ENCODE peak calls at places on chromosome 17, in eight cellular contexts. One of them, this sample, is unnamed.

GRCh38 chr17:45784583-45785372 is 658 bp downstream of the CRHR1 start:
- DNase-seq in stimulated activated CD4-positive, alpha-beta T cell treated with anti-CD3 and anti-CD28 coated beads, TNF-alpha, amount 100 ng/mL, for 4 hours: no peak
- DNase-seq in C1 segment of cervical spinal cord: no peak
- DNase-seq in AG10803: no peak
- DNase-seq in NCI-H2081: peak; percentile 43
- DNase-seq in GOT3: no peak
- DNase-seq in GM04503: no peak
- DNase-seq in NAMALWA: no peak
- DNase-seq in this sample: no peak

GRCh38 chr17:49616546-49617205 is 41.0 kb downstream of the NXPH3 start:
- DNase-seq in GM04503: peak; percentile 67
- DNase-seq in stimulated activated CD4-positive, alpha-beta T cell treated with anti-CD3 and anti-CD28 coated beads, TNF-alpha, amount 100 ng/mL, for 4 hours: no peak
- DNase-seq in NCI-H2081: no peak
- DNase-seq in NAMALWA: no peak
- DNase-seq in C1 segment of cervical spinal cord: no peak
- DNase-seq in GOT3: no peak
- DNase-seq in AG10803: peak; percentile 98
- DNase-seq in this sample: no peak

GRCh38 chr17:29566473-29567361 is at the start of gene ABHD15:
- DNase-seq in stimulated activated CD4-positive, alpha-beta T cell treated with anti-CD3 and anti-CD28 coated beads, TNF-alpha, amount 100 ng/mL, for 4 hours: no peak
- DNase-seq in NAMALWA: peak; percentile 64
- DNase-seq in GM04503: no peak
- DNase-seq in NCI-H2081: peak; percentile 42
- DNase-seq in C1 segment of cervical spinal cord: no peak
- DNase-seq in AG10803: peak; percentile 69
- DNase-seq in GOT3: peak; percentile 67
- DNase-seq in this sample: peak; percentile 83

GRCh38 chr17:45316271-45317112 is at the start of gene MAP3K14:
- DNase-seq in GM04503: no peak
- DNase-seq in NCI-H2081: peak; percentile 82
- DNase-seq in GOT3: no peak
- DNase-seq in AG10803: peak; percentile 78
- DNase-seq in stimulated activated CD4-positive, alpha-beta T cell treated with anti-CD3 and anti-CD28 coated beads, TNF-alpha, amount 100 ng/mL, for 4 hours: peak; percentile 28
- DNase-seq in C1 segment of cervical spinal cord: no peak
- DNase-seq in NAMALWA: peak; percentile 70
- DNase-seq in this sample: no peak

GRCh38 chr17:5035356-5035755 is at the start of gene SLC52A1:
- DNase-seq in C1 segment of cervical spinal cord: no peak
- DNase-seq in GM04503: no peak
- DNase-seq in AG10803: no peak
- DNase-seq in NCI-H2081: no peak
- DNase-seq in NAMALWA: no peak
- DNase-seq in stimulated activated CD4-positive, alpha-beta T cell treated with anti-CD3 and anti-CD28 coated beads, TNF-alpha, amount 100 ng/mL, for 4 hours: no peak
- DNase-seq in GOT3: no peak
- DNase-seq in this sample: no peak

GRCh38 chr17:50556803-50557202 is 3.7 kb upstream of the CACNA1G start:
- DNase-seq in NCI-H2081: peak; percentile 74
- DNase-seq in GM04503: no peak
- DNase-seq in C1 segment of cervical spinal cord: peak; percentile 61
- DNase-seq in AG10803: no peak
- DNase-seq in NAMALWA: no peak
- DNase-seq in stimulated activated CD4-positive, alpha-beta T cell treated with anti-CD3 and anti-CD28 coated beads, TNF-alpha, amount 100 ng/mL, for 4 hours: no peak
- DNase-seq in GOT3: no peak
- DNase-seq in this sample: no peak

GRCh38 chr17:19785854-19786253 is 37.8 kb upstream of the ALDH3A1 start:
- DNase-seq in NAMALWA: no peak
- DNase-seq in AG10803: no peak
- DNase-seq in GM04503: no peak
- DNase-seq in C1 segment of cervical spinal cord: no peak
- DNase-seq in stimulated activated CD4-positive, alpha-beta T cell treated with anti-CD3 and anti-CD28 coated beads, TNF-alpha, amount 100 ng/mL, for 4 hours: no peak
- DNase-seq in NCI-H2081: no peak
- DNase-seq in GOT3: no peak
- DNase-seq in this sample: no peak

GRCh38 chr17:691423-691822 is 23.2 kb downstream of the VPS53 start:
- DNase-seq in NAMALWA: no peak
- DNase-seq in C1 segment of cervical spinal cord: no peak
- DNase-seq in AG10803: peak; percentile 85
- DNase-seq in GOT3: no peak
- DNase-seq in GM04503: peak; percentile 65
- DNase-seq in NCI-H2081: no peak
- DNase-seq in stimulated activated CD4-positive, alpha-beta T cell treated with anti-CD3 and anti-CD28 coated beads, TNF-alpha, amount 100 ng/mL, for 4 hours: no peak
- DNase-seq in this sample: peak; percentile 67

GRCh38 chr17:4782652-4783051 is 3.5 kb downstream of the VMO1 start:
- DNase-seq in GOT3: no peak
- DNase-seq in AG10803: no peak
- DNase-seq in C1 segment of cervical spinal cord: no peak
- DNase-seq in NAMALWA: no peak
- DNase-seq in stimulated activated CD4-positive, alpha-beta T cell treated with anti-CD3 and anti-CD28 coated beads, TNF-alpha, amount 100 ng/mL, for 4 hours: no peak
- DNase-seq in GM04503: no peak
- DNase-seq in NCI-H2081: no peak
- DNase-seq in this sample: no peak

GRCh38 chr17:55383771-55384679 is 37.6 kb downstream of the MMD start:
- DNase-seq in NCI-H2081: no peak
- DNase-seq in AG10803: no peak
- DNase-seq in GOT3: no peak
- DNase-seq in GM04503: no peak
- DNase-seq in NAMALWA: no peak
- DNase-seq in C1 segment of cervical spinal cord: no peak
- DNase-seq in stimulated activated CD4-positive, alpha-beta T cell treated with anti-CD3 and anti-CD28 coated beads, TNF-alpha, amount 100 ng/mL, for 4 hours: no peak
- DNase-seq in this sample: no peak

GRCh38 chr17:50363217-50364060 is 9.5 kb downstream of the MRPL27 start:
- DNase-seq in stimulated activated CD4-positive, alpha-beta T cell treated with anti-CD3 and anti-CD28 coated beads, TNF-alpha, amount 100 ng/mL, for 4 hours: no peak
- DNase-seq in AG10803: peak; percentile 27
- DNase-seq in NAMALWA: no peak
- DNase-seq in NCI-H2081: peak; percentile 61
- DNase-seq in GM04503: no peak
- DNase-seq in GOT3: no peak
- DNase-seq in C1 segment of cervical spinal cord: peak; percentile 26
- DNase-seq in this sample: peak; percentile 39

GRCh38 chr17:73434154-73434553 is 122.4 kb upstream of the CDC42EP4 start:
- DNase-seq in stimulated activated CD4-positive, alpha-beta T cell treated with anti-CD3 and anti-CD28 coated beads, TNF-alpha, amount 100 ng/mL, for 4 hours: no peak
- DNase-seq in NAMALWA: no peak
- DNase-seq in AG10803: no peak
- DNase-seq in GM04503: no peak
- DNase-seq in GOT3: no peak
- DNase-seq in NCI-H2081: no peak
- DNase-seq in C1 segment of cervical spinal cord: no peak
- DNase-seq in this sample: no peak

GRCh38 chr17:3964203-3965122 is at the start of gene ATP2A3:
- DNase-seq in GM04503: no peak
- DNase-seq in AG10803: no peak
- DNase-seq in NCI-H2081: peak; percentile 64
- DNase-seq in C1 segment of cervical spinal cord: no peak
- DNase-seq in stimulated activated CD4-positive, alpha-beta T cell treated with anti-CD3 and anti-CD28 coated beads, TNF-alpha, amount 100 ng/mL, for 4 hours: peak; percentile 23
- DNase-seq in NAMALWA: peak; percentile 62
- DNase-seq in GOT3: no peak
- DNase-seq in this sample: peak; percentile 52

GRCh38 chr17:49926886-49927285 is 42.1 kb upstream of the DLX4 start:
- DNase-seq in GOT3: peak; percentile 63
- DNase-seq in AG10803: peak; percentile 33
- DNase-seq in GM04503: peak; percentile 19
- DNase-seq in NAMALWA: no peak
- DNase-seq in C1 segment of cervical spinal cord: no peak
- DNase-seq in stimulated activated CD4-positive, alpha-beta T cell treated with anti-CD3 and anti-CD28 coated beads, TNF-alpha, amount 100 ng/mL, for 4 hours: no peak
- DNase-seq in NCI-H2081: no peak
- DNase-seq in this sample: no peak

This sample was measured in Caki2.